ENCODE peak calls at places on chromosomes 7 and 10, in eight cellular contexts. One of them, this sample, is unnamed.

GRCh38 chr10:76035010-76035727 is 603.7 kb downstream of the LRMDA start:
- DNase-seq in GM04503: no peak
- DNase-seq in left lung: no peak
- DNase-seq in ovary: no peak
- DNase-seq in effector memory CD8-positive, alpha-beta T cell: no peak
- DNase-seq in Karpas-422: no peak
- DNase-seq in PC-3: no peak
- DNase-seq in activated naive CD4-positive, alpha-beta T cell: no peak
- DNase-seq in this sample: no peak

GRCh38 chr7:610531-611280 is 91.1 kb upstream of the PDGFA start:
- DNase-seq in left lung: no peak
- DNase-seq in activated naive CD4-positive, alpha-beta T cell: no peak
- DNase-seq in GM04503: no peak
- DNase-seq in PC-3: no peak
- DNase-seq in ovary: peak
- DNase-seq in Karpas-422: no peak
- DNase-seq in effector memory CD8-positive, alpha-beta T cell: no peak
- DNase-seq in this sample: no peak

GRCh38 chr10:130021373-130021950 is 57.4 kb upstream of the EBF3 start:
- DNase-seq in left lung: no peak
- DNase-seq in ovary: no peak
- DNase-seq in effector memory CD8-positive, alpha-beta T cell: no peak
- DNase-seq in GM04503: peak
- DNase-seq in PC-3: peak
- DNase-seq in activated naive CD4-positive, alpha-beta T cell: no peak
- DNase-seq in Karpas-422: no peak
- DNase-seq in this sample: no peak

GRCh38 chr7:157817944-157818700 is 481.3 kb downstream of the DNAJB6 start:
- DNase-seq in activated naive CD4-positive, alpha-beta T cell: no peak
- DNase-seq in GM04503: no peak
- DNase-seq in effector memory CD8-positive, alpha-beta T cell: no peak
- DNase-seq in left lung: no peak
- DNase-seq in Karpas-422: no peak
- DNase-seq in ovary: no peak
- DNase-seq in PC-3: no peak
- DNase-seq in this sample: no peak

GRCh38 chr7:108048422-108048821 is 45.5 kb upstream of the LAMB1 start:
- DNase-seq in PC-3: no peak
- DNase-seq in effector memory CD8-positive, alpha-beta T cell: no peak
- DNase-seq in GM04503: no peak
- DNase-seq in left lung: no peak
- DNase-seq in activated naive CD4-positive, alpha-beta T cell: no peak
- DNase-seq in Karpas-422: no peak
- DNase-seq in ovary: no peak
- DNase-seq in this sample: no peak

GRCh38 chr7:6238309-6238925 is 34.0 kb downstream of the CYTH3 start:
- DNase-seq in ovary: no peak
- DNase-seq in left lung: no peak
- DNase-seq in PC-3: peak
- DNase-seq in GM04503: no peak
- DNase-seq in effector memory CD8-positive, alpha-beta T cell: no peak
- DNase-seq in activated naive CD4-positive, alpha-beta T cell: no peak
- DNase-seq in Karpas-422: no peak
- DNase-seq in this sample: no peak

GRCh38 chr10:8297951-8298350 is 243.5 kb downstream of the GATA3 start:
- DNase-seq in effector memory CD8-positive, alpha-beta T cell: no peak
- DNase-seq in ovary: no peak
- DNase-seq in PC-3: no peak
- DNase-seq in GM04503: no peak
- DNase-seq in Karpas-422: no peak
- DNase-seq in activated naive CD4-positive, alpha-beta T cell: no peak
- DNase-seq in left lung: no peak
- DNase-seq in this sample: no peak

GRCh38 chr7:123916240-123916724 is 8.8 kb upstream of the SPAM1 start:
- DNase-seq in Karpas-422: peak
- DNase-seq in PC-3: peak
- DNase-seq in GM04503: no peak
- DNase-seq in activated naive CD4-positive, alpha-beta T cell: no peak
- DNase-seq in left lung: no peak
- DNase-seq in ovary: no peak
- DNase-seq in effector memory CD8-positive, alpha-beta T cell: no peak
- DNase-seq in this sample: no peak

GRCh38 chr7:151447312-151447711 is 7.4 kb upstream of the CRYGN start:
- DNase-seq in left lung: no peak
- DNase-seq in GM04503: no peak
- DNase-seq in effector memory CD8-positive, alpha-beta T cell: no peak
- DNase-seq in ovary: no peak
- DNase-seq in activated naive CD4-positive, alpha-beta T cell: no peak
- DNase-seq in Karpas-422: no peak
- DNase-seq in PC-3: no peak
- DNase-seq in this sample: no peak

GRCh38 chr7:132347129-132347528 is 229.1 kb downstream of the PLXNA4 start:
- DNase-seq in PC-3: no peak
- DNase-seq in GM04503: no peak
- DNase-seq in activated naive CD4-positive, alpha-beta T cell: no peak
- DNase-seq in effector memory CD8-positive, alpha-beta T cell: no peak
- DNase-seq in left lung: no peak
- DNase-seq in Karpas-422: peak
- DNase-seq in ovary: no peak
- DNase-seq in this sample: no peak

GRCh38 chr10:784759-785538 is 95.5 kb upstream of the DIP2C start:
- DNase-seq in PC-3: peak
- DNase-seq in ovary: peak
- DNase-seq in GM04503: peak
- DNase-seq in activated naive CD4-positive, alpha-beta T cell: no peak
- DNase-seq in left lung: no peak
- DNase-seq in effector memory CD8-positive, alpha-beta T cell: no peak
- DNase-seq in Karpas-422: no peak
- DNase-seq in this sample: peak

GRCh38 chr10:66555061-66555460 is 370.8 kb upstream of the LRRTM3 start:
- DNase-seq in activated naive CD4-positive, alpha-beta T cell: no peak
- DNase-seq in ovary: no peak
- DNase-seq in GM04503: peak
- DNase-seq in left lung: no peak
- DNase-seq in Karpas-422: no peak
- DNase-seq in effector memory CD8-positive, alpha-beta T cell: no peak
- DNase-seq in PC-3: no peak
- DNase-seq in this sample: no peak

GRCh38 chr10:124612611-124613498 is 131.3 kb downstream of the FAM53B start:
- DNase-seq in GM04503: no peak
- DNase-seq in effector memory CD8-positive, alpha-beta T cell: no peak
- DNase-seq in activated naive CD4-positive, alpha-beta T cell: no peak
- DNase-seq in PC-3: no peak
- DNase-seq in Karpas-422: peak
- DNase-seq in left lung: no peak
- DNase-seq in ovary: peak
- DNase-seq in this sample: no peak

GRCh38 chr7:94655562-94655883 is 410 bp downstream of the SGCE start:
- DNase-seq in PC-3: no peak
- DNase-seq in Karpas-422: no peak
- DNase-seq in activated naive CD4-positive, alpha-beta T cell: no peak
- DNase-seq in effector memory CD8-positive, alpha-beta T cell: no peak
- DNase-seq in GM04503: no peak
- DNase-seq in ovary: peak
- DNase-seq in left lung: peak
- DNase-seq in this sample: peak

GRCh38 chr7:38630720-38631673 is at the start of gene AMPH:
- DNase-seq in PC-3: no peak
- DNase-seq in effector memory CD8-positive, alpha-beta T cell: no peak
- DNase-seq in left lung: peak
- DNase-seq in GM04503: no peak
- DNase-seq in activated naive CD4-positive, alpha-beta T cell: no peak
- DNase-seq in ovary: no peak
- DNase-seq in Karpas-422: no peak
- DNase-seq in this sample: peak

GRCh38 chr7:118305686-118306085 is 81.2 kb downstream of the ANKRD7 start:
- DNase-seq in effector memory CD8-positive, alpha-beta T cell: no peak
- DNase-seq in GM04503: no peak
- DNase-seq in PC-3: no peak
- DNase-seq in left lung: no peak
- DNase-seq in ovary: no peak
- DNase-seq in activated naive CD4-positive, alpha-beta T cell: no peak
- DNase-seq in Karpas-422: no peak
- DNase-seq in this sample: no peak

GRCh38 chr7:5234852-5235831 is 45.1 kb downstream of the WIPI2 start:
- DNase-seq in effector memory CD8-positive, alpha-beta T cell: no peak
- DNase-seq in ovary: no peak
- DNase-seq in Karpas-422: peak
- DNase-seq in left lung: no peak
- DNase-seq in activated naive CD4-positive, alpha-beta T cell: no peak
- DNase-seq in GM04503: no peak
- DNase-seq in PC-3: peak
- DNase-seq in this sample: no peak